ENCODE peak calls at places on chromosome 11, in four cellular contexts. One of them, this sample, is unnamed.

GRCh38 chr11:67441082-67441683 is 2.1 kb downstream of the CORO1B start:
- DNase-seq in HepG2: no peak
- DNase-seq in GM12878: no peak
- DNase-seq in K562: no peak
- DNase-seq in this sample: no peak

GRCh38 chr11:91421586-91421985 is 803.0 kb upstream of the FAT3 start:
- DNase-seq in HepG2: no peak
- DNase-seq in GM12878: no peak
- DNase-seq in K562: no peak
- DNase-seq in this sample: no peak

GRCh38 chr11:100932474-100933100 is 197.0 kb downstream of the PGR start:
- DNase-seq in HepG2: peak; percentile 9
- DNase-seq in K562: no peak
- DNase-seq in GM12878: no peak
- DNase-seq in this sample: no peak

GRCh38 chr11:11036185-11037161 is 178.6 kb upstream of the ZBED5 start:
- DNase-seq in GM12878: no peak
- DNase-seq in HepG2: peak; percentile 64
- DNase-seq in K562: peak; percentile 38
- DNase-seq in this sample: peak; percentile 32

GRCh38 chr11:3230636-3231549 is 1.3 kb downstream of the MRGPRE start:
- DNase-seq in K562: no peak
- DNase-seq in GM12878: no peak
- DNase-seq in HepG2: no peak
- DNase-seq in this sample: no peak

GRCh38 chr11:34650528-34650927 is 29.6 kb downstream of the EHF start:
- DNase-seq in GM12878: peak; percentile 91
- DNase-seq in K562: no peak
- DNase-seq in HepG2: no peak
- DNase-seq in this sample: no peak

GRCh38 chr11:19919050-19919561 is 206.5 kb downstream of the NAV2 start:
- DNase-seq in K562: no peak
- DNase-seq in HepG2: no peak
- DNase-seq in GM12878: no peak
- DNase-seq in this sample: no peak

GRCh38 chr11:106295974-106296373 is 218.5 kb downstream of the AASDHPPT start:
- DNase-seq in GM12878: no peak
- DNase-seq in K562: no peak
- DNase-seq in HepG2: no peak
- DNase-seq in this sample: no peak

GRCh38 chr11:28448186-28448585 is 340.0 kb downstream of the METTL15 start:
- DNase-seq in GM12878: no peak
- DNase-seq in HepG2: no peak
- DNase-seq in K562: no peak
- DNase-seq in this sample: no peak

GRCh38 chr11:112221263-112221835 is 4.9 kb upstream of the PTS start:
- DNase-seq in GM12878: no peak
- DNase-seq in HepG2: no peak
- DNase-seq in K562: no peak
- DNase-seq in this sample: no peak

GRCh38 chr11:125293596-125293995 is 129.0 kb downstream of the PKNOX2 start:
- DNase-seq in HepG2: no peak
- DNase-seq in K562: no peak
- DNase-seq in GM12878: no peak
- DNase-seq in this sample: no peak

GRCh38 chr11:79201637-79202347 is 239.0 kb downstream of the TENM4 start:
- DNase-seq in K562: no peak
- DNase-seq in HepG2: no peak
- DNase-seq in GM12878: peak; percentile 3
- DNase-seq in this sample: no peak

GRCh38 chr11:9992306-9992705 is 301.7 kb downstream of the SBF2 start:
- DNase-seq in GM12878: no peak
- DNase-seq in HepG2: no peak
- DNase-seq in K562: no peak
- DNase-seq in this sample: no peak

GRCh38 chr11:37076866-37077265 is 478.8 kb upstream of the RAG2 start:
- DNase-seq in HepG2: no peak
- DNase-seq in K562: no peak
- DNase-seq in GM12878: no peak
- DNase-seq in this sample: no peak
- TF ChIP-seq NR2C2 in HepG2: no peak
- TF ChIP-seq NR2C2 in K562: no peak
- TF ChIP-seq NR2C2 in GM12878: no peak
- TF ChIP-seq NR2C2 in this sample: no peak

GRCh38 chr11:56841210-56841810 is 92.8 kb upstream of the OR9G4 start:
- DNase-seq in K562: peak; percentile 49
- DNase-seq in HepG2: peak; percentile 52
- DNase-seq in GM12878: peak; percentile 7
- DNase-seq in this sample: peak; percentile 55
- TF ChIP-seq NR2C2 in K562: no peak
- TF ChIP-seq NR2C2 in HepG2: no peak
- TF ChIP-seq NR2C2 in GM12878: no peak
- TF ChIP-seq NR2C2 in this sample: no peak

DNA sequence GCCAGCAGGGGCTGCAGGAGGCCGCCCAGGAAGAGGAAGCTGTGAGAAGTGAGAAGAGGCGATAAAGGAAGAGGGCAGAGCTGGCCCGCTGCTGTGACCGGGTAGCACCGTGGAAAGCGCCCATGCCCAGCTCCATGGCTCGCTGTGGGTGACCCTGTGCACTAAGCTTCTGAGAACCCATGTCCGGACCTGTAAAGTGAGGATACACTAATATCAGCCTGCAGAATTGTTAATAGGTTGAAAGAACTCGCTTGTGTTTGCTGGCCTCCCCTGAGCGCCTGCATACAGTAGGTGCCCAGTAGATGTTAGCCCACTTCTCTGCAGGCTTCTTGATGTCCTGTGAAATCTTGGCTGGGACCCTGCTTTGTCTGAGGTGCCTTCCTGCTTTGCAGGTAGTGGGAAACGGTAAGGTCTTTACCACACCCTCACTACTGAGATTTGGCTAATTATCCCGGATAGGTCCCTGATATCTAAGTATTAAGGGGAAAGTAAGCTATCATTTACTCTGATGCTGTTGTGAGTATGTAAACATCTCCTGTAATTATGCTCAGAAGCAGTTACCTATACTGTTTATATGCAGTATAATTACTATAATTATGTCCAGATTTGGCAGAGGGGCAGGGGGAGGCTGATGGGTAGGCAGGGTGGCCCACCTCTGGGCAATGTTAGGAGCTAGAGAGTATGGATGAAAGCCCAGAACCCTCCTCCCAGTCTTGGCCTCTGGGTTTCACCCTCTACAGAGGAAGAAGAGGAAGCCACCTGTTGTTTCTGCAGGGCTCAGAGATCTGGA is 1.2 kb upstream of the ARRB1 start:
- DNase-seq in GM12878: no peak
- DNase-seq in HepG2: no peak
- DNase-seq in K562: no peak
- DNase-seq in this sample: no peak
- TF ChIP-seq NR2C2 in GM12878: no peak
- TF ChIP-seq NR2C2 in HepG2: no peak
- TF ChIP-seq NR2C2 in K562: no peak
- TF ChIP-seq NR2C2 in this sample: no peak

DNA sequence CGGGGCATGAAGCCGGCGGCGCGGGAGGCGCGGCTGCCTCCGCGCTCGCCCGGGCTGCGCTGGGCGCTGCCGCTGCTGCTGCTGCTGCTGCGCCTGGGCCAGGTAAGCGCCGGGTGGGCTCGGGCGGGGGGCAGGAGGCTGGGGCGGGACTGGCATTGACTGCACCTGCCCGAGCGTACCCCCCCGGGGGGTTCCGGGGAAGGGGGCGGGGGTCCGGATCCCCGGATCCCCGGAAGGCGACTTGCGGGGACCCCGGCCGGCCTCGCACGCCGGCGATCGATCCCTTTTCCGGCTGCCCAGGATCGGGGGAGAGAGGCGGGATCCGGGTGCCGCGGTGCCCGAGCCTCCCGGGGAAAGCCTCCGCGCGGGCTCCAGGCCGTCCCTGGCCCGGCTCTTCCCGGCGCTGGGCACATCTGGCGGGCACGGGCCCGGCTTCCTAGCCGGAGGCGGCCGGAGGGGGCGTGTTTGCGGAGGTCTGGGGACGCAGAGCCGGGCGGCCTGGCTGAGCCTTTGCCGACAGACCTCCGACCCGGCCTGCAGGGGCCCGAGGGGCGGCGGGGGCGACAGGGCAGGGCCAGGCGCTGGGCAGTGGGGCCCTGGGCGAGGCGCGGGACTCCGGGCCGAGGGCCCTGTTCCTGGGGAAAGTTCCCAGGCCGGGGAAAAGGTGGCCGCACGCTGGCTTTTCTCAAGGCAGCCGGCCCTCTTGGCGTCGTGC is 705 bp downstream of the PTPRJ start:
- DNase-seq in HepG2: no peak
- DNase-seq in K562: peak; percentile 58
- DNase-seq in GM12878: no peak
- DNase-seq in this sample: peak; percentile 72
- TF ChIP-seq NR2C2 in HepG2: no peak
- TF ChIP-seq NR2C2 in K562: no peak
- TF ChIP-seq NR2C2 in GM12878: no peak
- TF ChIP-seq NR2C2 in this sample: no peak

GRCh38 chr11:119531091-119531490 is 108.1 kb upstream of the THY1 start:
- DNase-seq in K562: no peak
- DNase-seq in GM12878: no peak
- DNase-seq in HepG2: no peak
- DNase-seq in this sample: no peak

GRCh38 chr11:119531623-119532022 is 108.7 kb upstream of the THY1 start:
- DNase-seq in HepG2: no peak
- DNase-seq in K562: no peak
- DNase-seq in GM12878: no peak
- DNase-seq in this sample: no peak

GRCh38 chr11:119532551-119532950 is 109.6 kb upstream of the THY1 start:
- DNase-seq in HepG2: no peak
- DNase-seq in GM12878: no peak
- DNase-seq in K562: no peak
- DNase-seq in this sample: no peak

GRCh38 chr11:119533931-119534694 is 111.1 kb upstream of the THY1 start:
- DNase-seq in HepG2: peak; percentile 57
- DNase-seq in GM12878: peak; percentile 13
- DNase-seq in K562: peak; percentile 76
- DNase-seq in this sample: peak; percentile 91

GRCh38 chr11:119533462-119533861 is 110.5 kb upstream of the THY1 start:
- DNase-seq in K562: no peak
- DNase-seq in GM12878: no peak
- DNase-seq in HepG2: no peak
- DNase-seq in this sample: no peak
- TF ChIP-seq NR2C2 in K562: no peak
- TF ChIP-seq NR2C2 in GM12878: no peak
- TF ChIP-seq NR2C2 in HepG2: no peak
- TF ChIP-seq NR2C2 in this sample: no peak

GRCh38 chr11:64606796-64607380 is 15.9 kb downstream of the SLC22A12 start:
- DNase-seq in HepG2: no peak
- DNase-seq in K562: no peak
- DNase-seq in GM12878: no peak
- DNase-seq in this sample: no peak

GRCh38 chr11:64608260-64608538 is 17.2 kb downstream of the SLC22A12 start:
- DNase-seq in HepG2: no peak
- DNase-seq in GM12878: no peak
- DNase-seq in K562: no peak
- DNase-seq in this sample: no peak

GRCh38 chr11:64608636-64609035 is 17.6 kb downstream of the SLC22A12 start:
- DNase-seq in HepG2: peak; percentile 70
- DNase-seq in GM12878: no peak
- DNase-seq in K562: no peak
- DNase-seq in this sample: no peak

GRCh38 chr11:64605656-64606585 is 14.9 kb downstream of the SLC22A12 start:
- DNase-seq in HepG2: no peak
- DNase-seq in GM12878: no peak
- DNase-seq in K562: no peak
- DNase-seq in this sample: no peak

GRCh38 chr11:64607381-64608259 is 16.6 kb downstream of the SLC22A12 start:
- DNase-seq in GM12878: no peak
- DNase-seq in HepG2: no peak
- DNase-seq in K562: no peak
- DNase-seq in this sample: no peak
- TF ChIP-seq NR2C2 in GM12878: no peak
- TF ChIP-seq NR2C2 in HepG2: no peak
- TF ChIP-seq NR2C2 in K562: no peak
- TF ChIP-seq NR2C2 in this sample: no peak

GRCh38 chr11:32494629-32495028 is 59.3 kb upstream of the WT1 start:
- DNase-seq in GM12878: no peak
- DNase-seq in K562: no peak
- DNase-seq in HepG2: no peak
- DNase-seq in this sample: no peak

GRCh38 chr11:32485733-32486132 is 50.4 kb upstream of the WT1 start:
- DNase-seq in K562: no peak
- DNase-seq in GM12878: no peak
- DNase-seq in HepG2: no peak
- DNase-seq in this sample: no peak

GRCh38 chr11:32487270-32487669 is 51.9 kb upstream of the WT1 start:
- DNase-seq in K562: peak; percentile 36
- DNase-seq in HepG2: no peak
- DNase-seq in GM12878: no peak
- DNase-seq in this sample: peak; percentile 34

DNA sequence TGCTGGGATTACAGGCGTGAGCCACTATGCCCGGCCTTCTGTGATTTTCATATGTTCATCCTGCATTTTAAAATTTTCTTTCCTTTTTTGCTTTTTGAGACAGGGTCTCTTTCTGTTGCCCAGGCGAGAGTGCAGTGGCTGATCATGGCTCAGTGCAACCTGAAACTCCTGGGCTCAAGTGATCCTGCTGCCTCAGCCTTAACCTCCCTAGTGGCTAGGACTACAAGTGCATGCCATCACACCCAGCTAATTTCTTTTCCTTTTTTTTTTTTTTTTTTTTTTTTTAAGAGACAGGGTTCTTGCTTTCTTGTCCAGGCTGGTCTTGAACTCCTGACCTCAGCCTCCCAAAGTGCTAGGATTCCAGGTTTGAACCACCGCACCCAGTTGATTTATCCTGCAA is 54.1 kb upstream of the WT1 start:
- DNase-seq in HepG2: no peak
- DNase-seq in GM12878: no peak
- DNase-seq in K562: no peak
- DNase-seq in this sample: peak; percentile 33
- TF ChIP-seq NR2C2 in HepG2: no peak
- TF ChIP-seq NR2C2 in GM12878: no peak
- TF ChIP-seq NR2C2 in K562: no peak
- TF ChIP-seq NR2C2 in this sample: no peak

GRCh38 chr11:83112886-83113285 is 41.2 kb upstream of the RAB30 start:
- DNase-seq in K562: no peak
- DNase-seq in GM12878: no peak
- DNase-seq in HepG2: no peak
- DNase-seq in this sample: no peak
- TF ChIP-seq NR2C2 in K562: no peak
- TF ChIP-seq NR2C2 in GM12878: no peak
- TF ChIP-seq NR2C2 in HepG2: no peak
- TF ChIP-seq NR2C2 in this sample: no peak

This sample was measured in WTC11.